ENCODE peak calls at places on chromosome 10, in four cellular contexts. One of them, this sample, is unnamed.

GRCh38 chr10:114239117-114239993 is at the start of gene VWA2:
- DNase-seq in CD4-positive, CD25-positive, alpha-beta regulatory T cell: peak; percentile 17
- DNase-seq in activated effector memory CD4-positive, alpha-beta T cell treated with anti-CD3 and anti-CD28 coated beads, Interleukin-2, amount 50 U/mL, for 16 hours: peak; percentile 66
- DNase-seq in activated CD8-positive, alpha-beta T cell treated with anti-CD3 and anti-CD28 coated beads, Interleukin-2, amount 10 ng/mL, durations not matched to agents 7 days and 5 days: peak; percentile 32
- DNase-seq in this sample: no peak

GRCh38 chr10:14200645-14201534 is 129.8 kb downstream of the FRMD4A start:
- DNase-seq in activated CD8-positive, alpha-beta T cell treated with anti-CD3 and anti-CD28 coated beads, Interleukin-2, amount 10 ng/mL, durations not matched to agents 7 days and 5 days: no peak
- DNase-seq in CD4-positive, CD25-positive, alpha-beta regulatory T cell: no peak
- DNase-seq in activated effector memory CD4-positive, alpha-beta T cell treated with anti-CD3 and anti-CD28 coated beads, Interleukin-2, amount 50 U/mL, for 16 hours: no peak
- DNase-seq in this sample: no peak

GRCh38 chr10:91617073-91617580 is 15.7 kb downstream of the PPP1R3C start:
- DNase-seq in CD4-positive, CD25-positive, alpha-beta regulatory T cell: no peak
- DNase-seq in activated effector memory CD4-positive, alpha-beta T cell treated with anti-CD3 and anti-CD28 coated beads, Interleukin-2, amount 50 U/mL, for 16 hours: no peak
- DNase-seq in activated CD8-positive, alpha-beta T cell treated with anti-CD3 and anti-CD28 coated beads, Interleukin-2, amount 10 ng/mL, durations not matched to agents 7 days and 5 days: no peak
- DNase-seq in this sample: peak; percentile 42

GRCh38 chr10:78047314-78047891 is 13.7 kb downstream of the RPS24 start:
- DNase-seq in CD4-positive, CD25-positive, alpha-beta regulatory T cell: peak; percentile 80
- DNase-seq in activated CD8-positive, alpha-beta T cell treated with anti-CD3 and anti-CD28 coated beads, Interleukin-2, amount 10 ng/mL, durations not matched to agents 7 days and 5 days: peak; percentile 91
- DNase-seq in activated effector memory CD4-positive, alpha-beta T cell treated with anti-CD3 and anti-CD28 coated beads, Interleukin-2, amount 50 U/mL, for 16 hours: peak; percentile 92
- DNase-seq in this sample: peak; percentile 96

GRCh38 chr10:118924493-118924892 is 105.0 kb upstream of the NANOS1 start:
- DNase-seq in CD4-positive, CD25-positive, alpha-beta regulatory T cell: no peak
- DNase-seq in activated CD8-positive, alpha-beta T cell treated with anti-CD3 and anti-CD28 coated beads, Interleukin-2, amount 10 ng/mL, durations not matched to agents 7 days and 5 days: no peak
- DNase-seq in activated effector memory CD4-positive, alpha-beta T cell treated with anti-CD3 and anti-CD28 coated beads, Interleukin-2, amount 50 U/mL, for 16 hours: no peak
- DNase-seq in this sample: peak; percentile 44

GRCh38 chr10:78137147-78137546 is 103.5 kb downstream of the RPS24 start:
- DNase-seq in activated effector memory CD4-positive, alpha-beta T cell treated with anti-CD3 and anti-CD28 coated beads, Interleukin-2, amount 50 U/mL, for 16 hours: no peak
- DNase-seq in activated CD8-positive, alpha-beta T cell treated with anti-CD3 and anti-CD28 coated beads, Interleukin-2, amount 10 ng/mL, durations not matched to agents 7 days and 5 days: no peak
- DNase-seq in CD4-positive, CD25-positive, alpha-beta regulatory T cell: no peak
- DNase-seq in this sample: no peak

GRCh38 chr10:1788401-1788800 is 51.1 kb upstream of the ADARB2 start:
- DNase-seq in CD4-positive, CD25-positive, alpha-beta regulatory T cell: no peak
- DNase-seq in activated effector memory CD4-positive, alpha-beta T cell treated with anti-CD3 and anti-CD28 coated beads, Interleukin-2, amount 50 U/mL, for 16 hours: no peak
- DNase-seq in activated CD8-positive, alpha-beta T cell treated with anti-CD3 and anti-CD28 coated beads, Interleukin-2, amount 10 ng/mL, durations not matched to agents 7 days and 5 days: no peak
- DNase-seq in this sample: no peak

GRCh38 chr10:31549936-31550335 is 230.9 kb downstream of the ZEB1 start:
- DNase-seq in CD4-positive, CD25-positive, alpha-beta regulatory T cell: no peak
- DNase-seq in activated effector memory CD4-positive, alpha-beta T cell treated with anti-CD3 and anti-CD28 coated beads, Interleukin-2, amount 50 U/mL, for 16 hours: no peak
- DNase-seq in activated CD8-positive, alpha-beta T cell treated with anti-CD3 and anti-CD28 coated beads, Interleukin-2, amount 10 ng/mL, durations not matched to agents 7 days and 5 days: no peak
- DNase-seq in this sample: no peak

GRCh38 chr10:70190581-70190980 is 20.3 kb upstream of the SAR1A start:
- DNase-seq in CD4-positive, CD25-positive, alpha-beta regulatory T cell: no peak
- DNase-seq in activated CD8-positive, alpha-beta T cell treated with anti-CD3 and anti-CD28 coated beads, Interleukin-2, amount 10 ng/mL, durations not matched to agents 7 days and 5 days: no peak
- DNase-seq in activated effector memory CD4-positive, alpha-beta T cell treated with anti-CD3 and anti-CD28 coated beads, Interleukin-2, amount 50 U/mL, for 16 hours: no peak
- DNase-seq in this sample: no peak

GRCh38 chr10:49387029-49387428 is 8.9 kb downstream of the DRGX start:
- DNase-seq in activated CD8-positive, alpha-beta T cell treated with anti-CD3 and anti-CD28 coated beads, Interleukin-2, amount 10 ng/mL, durations not matched to agents 7 days and 5 days: no peak
- DNase-seq in CD4-positive, CD25-positive, alpha-beta regulatory T cell: no peak
- DNase-seq in activated effector memory CD4-positive, alpha-beta T cell treated with anti-CD3 and anti-CD28 coated beads, Interleukin-2, amount 50 U/mL, for 16 hours: no peak
- DNase-seq in this sample: peak; percentile 49

GRCh38 chr10:124740374-124741280 is 3.6 kb downstream of the FAM53B start:
- DNase-seq in CD4-positive, CD25-positive, alpha-beta regulatory T cell: no peak
- DNase-seq in activated effector memory CD4-positive, alpha-beta T cell treated with anti-CD3 and anti-CD28 coated beads, Interleukin-2, amount 50 U/mL, for 16 hours: no peak
- DNase-seq in activated CD8-positive, alpha-beta T cell treated with anti-CD3 and anti-CD28 coated beads, Interleukin-2, amount 10 ng/mL, durations not matched to agents 7 days and 5 days: no peak
- DNase-seq in this sample: peak; percentile 91

GRCh38 chr10:75875740-75876139 is 444.3 kb downstream of the LRMDA start:
- DNase-seq in activated CD8-positive, alpha-beta T cell treated with anti-CD3 and anti-CD28 coated beads, Interleukin-2, amount 10 ng/mL, durations not matched to agents 7 days and 5 days: no peak
- DNase-seq in CD4-positive, CD25-positive, alpha-beta regulatory T cell: no peak
- DNase-seq in activated effector memory CD4-positive, alpha-beta T cell treated with anti-CD3 and anti-CD28 coated beads, Interleukin-2, amount 50 U/mL, for 16 hours: no peak
- DNase-seq in this sample: no peak

GRCh38 chr10:57790703-57791102 is 477.0 kb downstream of the IPMK start:
- DNase-seq in CD4-positive, CD25-positive, alpha-beta regulatory T cell: no peak
- DNase-seq in activated effector memory CD4-positive, alpha-beta T cell treated with anti-CD3 and anti-CD28 coated beads, Interleukin-2, amount 50 U/mL, for 16 hours: no peak
- DNase-seq in activated CD8-positive, alpha-beta T cell treated with anti-CD3 and anti-CD28 coated beads, Interleukin-2, amount 10 ng/mL, durations not matched to agents 7 days and 5 days: no peak
- DNase-seq in this sample: no peak

GRCh38 chr10:60123172-60123571 is 216.8 kb upstream of the CCDC6 start:
- DNase-seq in activated CD8-positive, alpha-beta T cell treated with anti-CD3 and anti-CD28 coated beads, Interleukin-2, amount 10 ng/mL, durations not matched to agents 7 days and 5 days: no peak
- DNase-seq in CD4-positive, CD25-positive, alpha-beta regulatory T cell: no peak
- DNase-seq in activated effector memory CD4-positive, alpha-beta T cell treated with anti-CD3 and anti-CD28 coated beads, Interleukin-2, amount 50 U/mL, for 16 hours: no peak
- DNase-seq in this sample: no peak

GRCh38 chr10:32332299-32332750 is 14.6 kb downstream of the EPC1 start:
- DNase-seq in CD4-positive, CD25-positive, alpha-beta regulatory T cell: peak; percentile 92
- DNase-seq in activated CD8-positive, alpha-beta T cell treated with anti-CD3 and anti-CD28 coated beads, Interleukin-2, amount 10 ng/mL, durations not matched to agents 7 days and 5 days: peak; percentile 82
- DNase-seq in activated effector memory CD4-positive, alpha-beta T cell treated with anti-CD3 and anti-CD28 coated beads, Interleukin-2, amount 50 U/mL, for 16 hours: peak; percentile 90
- DNase-seq in this sample: no peak

GRCh38 chr10:60389413-60390009 is at the start of gene ANK3:
- DNase-seq in activated CD8-positive, alpha-beta T cell treated with anti-CD3 and anti-CD28 coated beads, Interleukin-2, amount 10 ng/mL, durations not matched to agents 7 days and 5 days: no peak
- DNase-seq in CD4-positive, CD25-positive, alpha-beta regulatory T cell: no peak
- DNase-seq in activated effector memory CD4-positive, alpha-beta T cell treated with anti-CD3 and anti-CD28 coated beads, Interleukin-2, amount 50 U/mL, for 16 hours: no peak
- DNase-seq in this sample: no peak

GRCh38 chr10:3770611-3771110 is 14.3 kb downstream of the KLF6 start:
- DNase-seq in activated CD8-positive, alpha-beta T cell treated with anti-CD3 and anti-CD28 coated beads, Interleukin-2, amount 10 ng/mL, durations not matched to agents 7 days and 5 days: no peak
- DNase-seq in activated effector memory CD4-positive, alpha-beta T cell treated with anti-CD3 and anti-CD28 coated beads, Interleukin-2, amount 50 U/mL, for 16 hours: no peak
- DNase-seq in CD4-positive, CD25-positive, alpha-beta regulatory T cell: no peak
- DNase-seq in this sample: no peak

GRCh38 chr10:35339946-35340345 is 3.6 kb downstream of the CCNY start:
- DNase-seq in activated CD8-positive, alpha-beta T cell treated with anti-CD3 and anti-CD28 coated beads, Interleukin-2, amount 10 ng/mL, durations not matched to agents 7 days and 5 days: no peak
- DNase-seq in activated effector memory CD4-positive, alpha-beta T cell treated with anti-CD3 and anti-CD28 coated beads, Interleukin-2, amount 50 U/mL, for 16 hours: no peak
- DNase-seq in CD4-positive, CD25-positive, alpha-beta regulatory T cell: peak; percentile 42
- DNase-seq in this sample: no peak

GRCh38 chr10:21100871-21101514 is 203.9 kb upstream of the NEBL start:
- DNase-seq in activated effector memory CD4-positive, alpha-beta T cell treated with anti-CD3 and anti-CD28 coated beads, Interleukin-2, amount 50 U/mL, for 16 hours: no peak
- DNase-seq in CD4-positive, CD25-positive, alpha-beta regulatory T cell: no peak
- DNase-seq in activated CD8-positive, alpha-beta T cell treated with anti-CD3 and anti-CD28 coated beads, Interleukin-2, amount 10 ng/mL, durations not matched to agents 7 days and 5 days: no peak
- DNase-seq in this sample: no peak

GRCh38 chr10:132207536-132208488 is 21.1 kb downstream of the DPYSL4 start:
- DNase-seq in CD4-positive, CD25-positive, alpha-beta regulatory T cell: no peak
- DNase-seq in activated effector memory CD4-positive, alpha-beta T cell treated with anti-CD3 and anti-CD28 coated beads, Interleukin-2, amount 50 U/mL, for 16 hours: no peak
- DNase-seq in activated CD8-positive, alpha-beta T cell treated with anti-CD3 and anti-CD28 coated beads, Interleukin-2, amount 10 ng/mL, durations not matched to agents 7 days and 5 days: no peak
- DNase-seq in this sample: no peak

GRCh38 chr10:28737096-28737495 is 59.8 kb downstream of the BAMBI start:
- DNase-seq in CD4-positive, CD25-positive, alpha-beta regulatory T cell: no peak
- DNase-seq in activated effector memory CD4-positive, alpha-beta T cell treated with anti-CD3 and anti-CD28 coated beads, Interleukin-2, amount 50 U/mL, for 16 hours: no peak
- DNase-seq in activated CD8-positive, alpha-beta T cell treated with anti-CD3 and anti-CD28 coated beads, Interleukin-2, amount 10 ng/mL, durations not matched to agents 7 days and 5 days: no peak
- DNase-seq in this sample: no peak

GRCh38 chr10:62662471-62662870 is 142.0 kb upstream of the ADO start:
- DNase-seq in activated effector memory CD4-positive, alpha-beta T cell treated with anti-CD3 and anti-CD28 coated beads, Interleukin-2, amount 50 U/mL, for 16 hours: no peak
- DNase-seq in activated CD8-positive, alpha-beta T cell treated with anti-CD3 and anti-CD28 coated beads, Interleukin-2, amount 10 ng/mL, durations not matched to agents 7 days and 5 days: no peak
- DNase-seq in CD4-positive, CD25-positive, alpha-beta regulatory T cell: no peak
- DNase-seq in this sample: no peak

GRCh38 chr10:24617771-24618396 is 105.8 kb downstream of the ARHGAP21 start:
- DNase-seq in activated CD8-positive, alpha-beta T cell treated with anti-CD3 and anti-CD28 coated beads, Interleukin-2, amount 10 ng/mL, durations not matched to agents 7 days and 5 days: peak; percentile 61
- DNase-seq in CD4-positive, CD25-positive, alpha-beta regulatory T cell: peak; percentile 50
- DNase-seq in activated effector memory CD4-positive, alpha-beta T cell treated with anti-CD3 and anti-CD28 coated beads, Interleukin-2, amount 50 U/mL, for 16 hours: peak; percentile 80
- DNase-seq in this sample: no peak

GRCh38 chr10:77164616-77165311 is 472.8 kb downstream of the KCNMA1 start:
- DNase-seq in activated effector memory CD4-positive, alpha-beta T cell treated with anti-CD3 and anti-CD28 coated beads, Interleukin-2, amount 50 U/mL, for 16 hours: no peak
- DNase-seq in activated CD8-positive, alpha-beta T cell treated with anti-CD3 and anti-CD28 coated beads, Interleukin-2, amount 10 ng/mL, durations not matched to agents 7 days and 5 days: no peak
- DNase-seq in CD4-positive, CD25-positive, alpha-beta regulatory T cell: no peak
- DNase-seq in this sample: no peak

GRCh38 chr10:133388265-133388972 is 5.5 kb upstream of the MTG1 start:
- DNase-seq in activated CD8-positive, alpha-beta T cell treated with anti-CD3 and anti-CD28 coated beads, Interleukin-2, amount 10 ng/mL, durations not matched to agents 7 days and 5 days: no peak
- DNase-seq in CD4-positive, CD25-positive, alpha-beta regulatory T cell: no peak
- DNase-seq in activated effector memory CD4-positive, alpha-beta T cell treated with anti-CD3 and anti-CD28 coated beads, Interleukin-2, amount 50 U/mL, for 16 hours: peak; percentile 61
- DNase-seq in this sample: peak; percentile 74

GRCh38 chr10:103789771-103790201 is 65.6 kb downstream of the SH3PXD2A start:
- DNase-seq in activated CD8-positive, alpha-beta T cell treated with anti-CD3 and anti-CD28 coated beads, Interleukin-2, amount 10 ng/mL, durations not matched to agents 7 days and 5 days: no peak
- DNase-seq in activated effector memory CD4-positive, alpha-beta T cell treated with anti-CD3 and anti-CD28 coated beads, Interleukin-2, amount 50 U/mL, for 16 hours: no peak
- DNase-seq in CD4-positive, CD25-positive, alpha-beta regulatory T cell: peak; percentile 62
- DNase-seq in this sample: no peak

GRCh38 chr10:454860-455259 is 234.6 kb downstream of the DIP2C start:
- DNase-seq in activated effector memory CD4-positive, alpha-beta T cell treated with anti-CD3 and anti-CD28 coated beads, Interleukin-2, amount 50 U/mL, for 16 hours: no peak
- DNase-seq in activated CD8-positive, alpha-beta T cell treated with anti-CD3 and anti-CD28 coated beads, Interleukin-2, amount 10 ng/mL, durations not matched to agents 7 days and 5 days: no peak
- DNase-seq in CD4-positive, CD25-positive, alpha-beta regulatory T cell: peak; percentile 7
- DNase-seq in this sample: no peak

GRCh38 chr10:62075414-62075813 is 173.9 kb downstream of the ARID5B start:
- DNase-seq in activated effector memory CD4-positive, alpha-beta T cell treated with anti-CD3 and anti-CD28 coated beads, Interleukin-2, amount 50 U/mL, for 16 hours: no peak
- DNase-seq in activated CD8-positive, alpha-beta T cell treated with anti-CD3 and anti-CD28 coated beads, Interleukin-2, amount 10 ng/mL, durations not matched to agents 7 days and 5 days: no peak
- DNase-seq in CD4-positive, CD25-positive, alpha-beta regulatory T cell: no peak
- DNase-seq in this sample: no peak

GRCh38 chr10:75465110-75465509 is 33.7 kb downstream of the LRMDA start:
- DNase-seq in activated effector memory CD4-positive, alpha-beta T cell treated with anti-CD3 and anti-CD28 coated beads, Interleukin-2, amount 50 U/mL, for 16 hours: no peak
- DNase-seq in CD4-positive, CD25-positive, alpha-beta regulatory T cell: no peak
- DNase-seq in activated CD8-positive, alpha-beta T cell treated with anti-CD3 and anti-CD28 coated beads, Interleukin-2, amount 10 ng/mL, durations not matched to agents 7 days and 5 days: no peak
- DNase-seq in this sample: no peak

GRCh38 chr10:46035923-46036849 is 5.8 kb upstream of the NCOA4 start:
- DNase-seq in CD4-positive, CD25-positive, alpha-beta regulatory T cell: no peak
- DNase-seq in activated CD8-positive, alpha-beta T cell treated with anti-CD3 and anti-CD28 coated beads, Interleukin-2, amount 10 ng/mL, durations not matched to agents 7 days and 5 days: no peak
- DNase-seq in activated effector memory CD4-positive, alpha-beta T cell treated with anti-CD3 and anti-CD28 coated beads, Interleukin-2, amount 50 U/mL, for 16 hours: no peak
- DNase-seq in this sample: no peak

GRCh38 chr10:78335691-78336401 is 302.2 kb downstream of the RPS24 start:
- DNase-seq in activated CD8-positive, alpha-beta T cell treated with anti-CD3 and anti-CD28 coated beads, Interleukin-2, amount 10 ng/mL, durations not matched to agents 7 days and 5 days: no peak
- DNase-seq in activated effector memory CD4-positive, alpha-beta T cell treated with anti-CD3 and anti-CD28 coated beads, Interleukin-2, amount 50 U/mL, for 16 hours: peak; percentile 24
- DNase-seq in CD4-positive, CD25-positive, alpha-beta regulatory T cell: no peak
- DNase-seq in this sample: no peak

GRCh38 chr10:106111241-106111640 is 1053.3 kb downstream of the SORCS1 start:
- DNase-seq in CD4-positive, CD25-positive, alpha-beta regulatory T cell: no peak
- DNase-seq in activated effector memory CD4-positive, alpha-beta T cell treated with anti-CD3 and anti-CD28 coated beads, Interleukin-2, amount 50 U/mL, for 16 hours: no peak
- DNase-seq in activated CD8-positive, alpha-beta T cell treated with anti-CD3 and anti-CD28 coated beads, Interleukin-2, amount 10 ng/mL, durations not matched to agents 7 days and 5 days: no peak
- DNase-seq in this sample: no peak

GRCh38 chr10:48448796-48449195 is 142.3 kb downstream of the MAPK8 start:
- DNase-seq in activated effector memory CD4-positive, alpha-beta T cell treated with anti-CD3 and anti-CD28 coated beads, Interleukin-2, amount 50 U/mL, for 16 hours: peak; percentile 25
- DNase-seq in activated CD8-positive, alpha-beta T cell treated with anti-CD3 and anti-CD28 coated beads, Interleukin-2, amount 10 ng/mL, durations not matched to agents 7 days and 5 days: no peak
- DNase-seq in CD4-positive, CD25-positive, alpha-beta regulatory T cell: no peak
- DNase-seq in this sample: no peak

GRCh38 chr10:123294886-123295285 is 140.7 kb downstream of the BUB3 start:
- DNase-seq in activated CD8-positive, alpha-beta T cell treated with anti-CD3 and anti-CD28 coated beads, Interleukin-2, amount 10 ng/mL, durations not matched to agents 7 days and 5 days: no peak
- DNase-seq in activated effector memory CD4-positive, alpha-beta T cell treated with anti-CD3 and anti-CD28 coated beads, Interleukin-2, amount 50 U/mL, for 16 hours: no peak
- DNase-seq in CD4-positive, CD25-positive, alpha-beta regulatory T cell: no peak
- DNase-seq in this sample: no peak

GRCh38 chr10:97399843-97400545 is 1.1 kb downstream of the RRP12 start:
- DNase-seq in CD4-positive, CD25-positive, alpha-beta regulatory T cell: no peak
- DNase-seq in activated CD8-positive, alpha-beta T cell treated with anti-CD3 and anti-CD28 coated beads, Interleukin-2, amount 10 ng/mL, durations not matched to agents 7 days and 5 days: peak; percentile 60
- DNase-seq in activated effector memory CD4-positive, alpha-beta T cell treated with anti-CD3 and anti-CD28 coated beads, Interleukin-2, amount 50 U/mL, for 16 hours: peak; percentile 76
- DNase-seq in this sample: peak; percentile 83

GRCh38 chr10:60646966-60647796 is 131.1 kb upstream of the CDK1 start:
- DNase-seq in activated effector memory CD4-positive, alpha-beta T cell treated with anti-CD3 and anti-CD28 coated beads, Interleukin-2, amount 50 U/mL, for 16 hours: no peak
- DNase-seq in activated CD8-positive, alpha-beta T cell treated with anti-CD3 and anti-CD28 coated beads, Interleukin-2, amount 10 ng/mL, durations not matched to agents 7 days and 5 days: peak; percentile 61
- DNase-seq in CD4-positive, CD25-positive, alpha-beta regulatory T cell: peak; percentile 60
- DNase-seq in this sample: no peak

GRCh38 chr10:87862644-87863101 is 660 bp downstream of the KLLN start:
- DNase-seq in activated CD8-positive, alpha-beta T cell treated with anti-CD3 and anti-CD28 coated beads, Interleukin-2, amount 10 ng/mL, durations not matched to agents 7 days and 5 days: peak; percentile 81
- DNase-seq in activated effector memory CD4-positive, alpha-beta T cell treated with anti-CD3 and anti-CD28 coated beads, Interleukin-2, amount 50 U/mL, for 16 hours: no peak
- DNase-seq in CD4-positive, CD25-positive, alpha-beta regulatory T cell: peak; percentile 89
- DNase-seq in this sample: no peak

GRCh38 chr10:125709553-125710266 is 9.8 kb upstream of the EDRF1 start:
- DNase-seq in activated effector memory CD4-positive, alpha-beta T cell treated with anti-CD3 and anti-CD28 coated beads, Interleukin-2, amount 50 U/mL, for 16 hours: no peak
- DNase-seq in activated CD8-positive, alpha-beta T cell treated with anti-CD3 and anti-CD28 coated beads, Interleukin-2, amount 10 ng/mL, durations not matched to agents 7 days and 5 days: no peak
- DNase-seq in CD4-positive, CD25-positive, alpha-beta regulatory T cell: no peak
- DNase-seq in this sample: no peak

GRCh38 chr10:58585425-58585824 is 72.8 kb downstream of the BICC1 start:
- DNase-seq in activated CD8-positive, alpha-beta T cell treated with anti-CD3 and anti-CD28 coated beads, Interleukin-2, amount 10 ng/mL, durations not matched to agents 7 days and 5 days: no peak
- DNase-seq in activated effector memory CD4-positive, alpha-beta T cell treated with anti-CD3 and anti-CD28 coated beads, Interleukin-2, amount 50 U/mL, for 16 hours: no peak
- DNase-seq in CD4-positive, CD25-positive, alpha-beta regulatory T cell: no peak
- DNase-seq in this sample: no peak